ENCODE peak calls at places on chromosomes 6 and 20, in eight cellular contexts. C, L, Q, M, B, K, G and V are unnamed samples.

GRCh38 chr6:110534731-110535164 is 58.3 kb upstream of the SLC22A16 start:
- DNase-seq in C (no peak), L (peak), Q (peak), M (no peak), B (no peak), K (peak), G (no peak), V (no peak)

GRCh38 chr6:9346923-9347322 is 911.6 kb upstream of the SLC35B3 start:
- DNase-seq in C (no peak), L (no peak), Q (no peak), M (no peak), B (no peak), K (no peak), G (no peak), V (no peak)

GRCh38 chr20:19934792-19935491 is 82.2 kb upstream of the NAA20 start:
- DNase-seq in C (no peak), L (no peak), Q (no peak), M (peak), B (no peak), K (peak), G (peak), V (peak)

GRCh38 chr20:6169251-6169650 is 46.4 kb upstream of the FERMT1 start:
- DNase-seq in C (no peak), L (peak), Q (peak), M (no peak), B (no peak), K (peak), G (no peak), V (no peak)

GRCh38 chr6:167839755-167840154 is 13.0 kb downstream of the AFDN start:
- DNase-seq in C (no peak), L (no peak), Q (no peak), M (no peak), B (no peak), K (no peak), G (no peak), V (no peak)

GRCh38 chr6:167913699-167914098 is 83.8 kb upstream of the KIF25 start:
- DNase-seq in C (no peak), L (no peak), Q (no peak), M (no peak), B (no peak), K (no peak), G (no peak), V (no peak)

GRCh38 chr6:72811971-72812421 is 190.1 kb downstream of the KCNQ5 start:
- DNase-seq in C (no peak), L (peak), Q (peak), M (no peak), B (no peak), K (peak), G (no peak), V (no peak)

GRCh38 chr6:95784869-95785268 is 207.5 kb downstream of the MANEA start:
- DNase-seq in C (no peak), L (no peak), Q (no peak), M (no peak), B (no peak), K (no peak), G (no peak), V (no peak)

GRCh38 chr6:145531822-145532221 is 203.5 kb downstream of the EPM2A start:
- DNase-seq in C (no peak), L (no peak), Q (no peak), M (no peak), B (no peak), K (no peak), G (no peak), V (no peak)

GRCh38 chr6:47471911-47472310 is 5.7 kb upstream of the CD2AP start:
- DNase-seq in C (no peak), L (no peak), Q (no peak), M (no peak), B (no peak), K (no peak), G (no peak), V (no peak)

GRCh38 chr20:14210146-14210545 is 127.3 kb downstream of the FLRT3 start:
- DNase-seq in C (no peak), L (no peak), Q (no peak), M (no peak), B (no peak), K (no peak), G (no peak), V (no peak)

GRCh38 chr6:7148100-7148822 is 40.5 kb downstream of the RREB1 start:
- DNase-seq in C (no peak), L (peak), Q (peak), M (no peak), B (no peak), K (peak), G (no peak), V (no peak)

GRCh38 chr6:123838612-123839279 is 35.1 kb downstream of the NKAIN2 start:
- DNase-seq in C (no peak), L (no peak), Q (no peak), M (no peak), B (no peak), K (no peak), G (no peak), V (no peak)

GRCh38 chr6:170205534-170206316 is 85.2 kb downstream of the DLL1 start:
- DNase-seq in C (no peak), L (no peak), Q (no peak), M (no peak), B (peak), K (no peak), G (no peak), V (no peak)

GRCh38 chr20:22672191-22672590 is 87.8 kb upstream of the FOXA2 start:
- DNase-seq in C (no peak), L (no peak), Q (no peak), M (no peak), B (no peak), K (no peak), G (no peak), V (no peak)

GRCh38 chr6:11604215-11604614 is 66.7 kb downstream of the TMEM170B start:
- DNase-seq in C (no peak), L (no peak), Q (no peak), M (no peak), B (no peak), K (no peak), G (no peak), V (no peak)

GRCh38 chr6:166658115-166658791 is 31.2 kb upstream of the RPS6KA2 start:
- DNase-seq in C (no peak), L (no peak), Q (no peak), M (no peak), B (no peak), K (no peak), G (no peak), V (no peak)

GRCh38 chr6:17394192-17394611 is 807 bp downstream of the CAP2 start:
- DNase-seq in C (peak), L (peak), Q (peak), M (peak), B (peak), K (peak), G (no peak), V (no peak)

GRCh38 chr20:14477125-14477524 is 139.7 kb upstream of the FLRT3 start:
- DNase-seq in C (peak), L (peak), Q (peak), M (no peak), B (no peak), K (peak), G (no peak), V (no peak)

GRCh38 chr6:14283600-14284235 is 166.1 kb downstream of the CD83 start:
- DNase-seq in C (no peak), L (no peak), Q (peak), M (no peak), B (no peak), K (peak), G (no peak), V (no peak)

GRCh38 chr20:4511776-4512175 is 209.9 kb upstream of the PRND start:
- DNase-seq in C (no peak), L (no peak), Q (peak), M (no peak), B (no peak), K (peak), G (no peak), V (no peak)

GRCh38 chr20:36573798-36574277 is 441 bp downstream of the TGIF2 start:
- DNase-seq in C (no peak), L (no peak), Q (no peak), M (peak), B (peak), K (no peak), G (peak), V (peak)

GRCh38 chr20:8036771-8037170 is 17.2 kb upstream of the TMX4 start:
- DNase-seq in C (no peak), L (no peak), Q (no peak), M (no peak), B (no peak), K (no peak), G (no peak), V (no peak)

GRCh38 chr6:103672169-103672568 is 1187.5 kb downstream of the HACE1 start:
- DNase-seq in C (no peak), L (no peak), Q (peak), M (no peak), B (no peak), K (peak), G (no peak), V (no peak)

GRCh38 chr6:106739387-106739786 is 110.0 kb downstream of the QRSL1 start:
- DNase-seq in C (no peak), L (no peak), Q (no peak), M (no peak), B (no peak), K (peak), G (no peak), V (no peak)

GRCh38 chr20:48926816-48927215 is 5.3 kb downstream of the ARFGEF2 start:
- DNase-seq in C (no peak), L (no peak), Q (no peak), M (no peak), B (no peak), K (no peak), G (no peak), V (no peak)
- TF ChIP-seq CTCF in C (no peak), L (no peak), Q (no peak), M (no peak), B (no peak), K (no peak), G (no peak), V (no peak)

DNA sequence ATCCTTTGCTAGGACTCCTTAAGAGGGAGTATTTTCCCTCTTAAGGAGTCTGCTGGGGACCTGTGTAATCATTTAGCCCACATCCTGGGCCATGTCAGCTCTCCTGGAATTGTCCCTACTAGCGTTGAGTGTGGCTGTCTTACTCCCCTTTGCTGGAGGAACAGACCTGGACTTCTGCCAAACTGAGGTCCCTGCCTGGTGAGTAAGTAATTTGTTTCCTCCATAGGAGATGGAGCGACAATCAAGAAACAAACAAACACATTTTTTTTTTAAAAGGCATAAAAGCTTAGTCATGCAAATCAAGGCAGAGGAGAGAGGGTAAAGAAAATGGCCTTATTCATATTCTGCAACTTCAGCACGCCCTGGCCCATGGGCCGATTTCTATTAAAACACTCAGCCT is 164.8 kb upstream of the SULF2 start:
- DNase-seq in C (no peak), L (no peak), Q (peak), M (no peak), B (no peak), K (peak), G (no peak), V (no peak)
- TF ChIP-seq CTCF in C (no peak), L (no peak), Q (no peak), M (no peak), B (no peak), K (peak), G (no peak), V (no peak)

GRCh38 chr20:62327726-62328495 is 25.1 kb downstream of the ADRM1 start:
- DNase-seq in C (no peak), L (no peak), Q (no peak), M (no peak), B (no peak), K (no peak), G (no peak), V (no peak)
- TF ChIP-seq CTCF in C (no peak), L (no peak), Q (no peak), M (no peak), B (no peak), K (no peak), G (no peak), V (no peak)

GRCh38 chr20:1374246-1374645 is 18.6 kb downstream of the FKBP1A start:
- DNase-seq in C (no peak), L (peak), Q (no peak), M (no peak), B (no peak), K (no peak), G (no peak), V (no peak)
- TF ChIP-seq CTCF in C (no peak), L (peak), Q (no peak), M (no peak), B (no peak), K (peak), G (no peak), V (no peak)

GRCh38 chr20:56630086-56630493 is 984 bp downstream of the TFAP2C start:
- DNase-seq in C (peak), L (no peak), Q (peak), M (peak), B (peak), K (peak), G (peak), V (peak)
- TF ChIP-seq CTCF in C (peak), L (no peak), Q (peak), M (peak), B (peak), K (peak), G (no peak), V (no peak)

DNA sequence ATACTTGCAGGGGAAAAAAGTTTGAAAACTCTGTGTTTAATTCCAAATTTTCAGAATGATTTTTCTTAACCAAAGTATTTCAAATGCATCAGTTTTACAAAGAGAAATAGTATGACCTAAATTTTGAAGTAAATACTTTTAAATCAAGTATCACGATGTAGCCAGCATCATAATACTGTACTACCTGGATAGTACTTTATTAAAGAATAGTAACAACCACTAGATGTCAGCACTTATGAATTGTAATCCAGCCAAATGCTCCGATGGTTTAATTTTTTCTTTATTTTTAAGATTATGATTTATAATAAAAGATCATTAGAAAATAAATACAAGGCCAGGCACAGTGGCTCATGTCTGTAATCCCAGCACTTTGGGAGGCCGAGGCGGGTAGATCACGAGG is 37.2 kb upstream of the HACE1 start:
- DNase-seq in C (no peak), L (peak), Q (peak), M (no peak), B (no peak), K (peak), G (no peak), V (no peak)
- TF ChIP-seq CTCF in C (no peak), L (no peak), Q (peak), M (no peak), B (peak), K (no peak), G (no peak), V (peak)

DNA sequence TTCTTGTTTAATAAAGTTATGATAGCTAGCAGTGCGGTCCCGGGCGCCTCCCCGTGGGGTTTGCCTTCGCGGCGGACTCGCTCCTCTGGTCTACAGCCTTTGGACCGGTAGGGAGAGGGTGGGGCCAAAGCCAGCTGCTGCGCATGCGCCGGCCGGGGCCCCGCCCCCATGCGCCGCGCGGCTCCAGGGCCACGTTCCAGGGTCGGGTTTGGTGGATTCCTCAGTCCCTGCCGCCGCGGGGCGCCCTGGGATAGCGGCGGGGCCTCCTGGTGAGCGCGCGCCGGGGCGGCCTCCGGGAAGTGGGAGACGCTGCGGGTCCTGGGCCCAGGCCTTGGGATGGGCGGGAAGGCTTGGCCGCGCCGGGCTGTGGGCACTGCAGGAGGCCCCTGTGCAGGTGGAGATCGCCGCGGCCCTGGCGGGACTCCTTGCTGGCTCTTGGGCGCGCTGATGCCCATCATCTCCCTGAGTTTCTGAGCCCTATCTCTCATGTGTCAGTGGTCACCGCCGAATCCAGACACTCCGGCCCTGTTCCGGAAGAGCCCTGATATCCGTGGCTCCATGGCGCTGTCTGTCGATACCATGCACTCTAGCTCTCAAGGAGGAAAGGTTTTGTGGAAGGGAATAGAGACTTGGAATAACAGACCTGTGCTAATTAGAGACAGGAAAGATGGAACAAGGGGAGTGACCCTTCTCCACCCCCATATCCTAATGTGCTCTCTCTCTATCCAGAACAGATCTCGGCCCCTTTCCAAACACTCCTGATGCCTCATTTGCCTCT is at the start of gene VARS2:
- DNase-seq in C (no peak), L (peak), Q (peak), M (peak), B (peak), K (peak), G (peak), V (peak)
- TF ChIP-seq CTCF in C (peak), L (peak), Q (peak), M (peak), B (peak), K (peak), G (no peak), V (peak)

DNA sequence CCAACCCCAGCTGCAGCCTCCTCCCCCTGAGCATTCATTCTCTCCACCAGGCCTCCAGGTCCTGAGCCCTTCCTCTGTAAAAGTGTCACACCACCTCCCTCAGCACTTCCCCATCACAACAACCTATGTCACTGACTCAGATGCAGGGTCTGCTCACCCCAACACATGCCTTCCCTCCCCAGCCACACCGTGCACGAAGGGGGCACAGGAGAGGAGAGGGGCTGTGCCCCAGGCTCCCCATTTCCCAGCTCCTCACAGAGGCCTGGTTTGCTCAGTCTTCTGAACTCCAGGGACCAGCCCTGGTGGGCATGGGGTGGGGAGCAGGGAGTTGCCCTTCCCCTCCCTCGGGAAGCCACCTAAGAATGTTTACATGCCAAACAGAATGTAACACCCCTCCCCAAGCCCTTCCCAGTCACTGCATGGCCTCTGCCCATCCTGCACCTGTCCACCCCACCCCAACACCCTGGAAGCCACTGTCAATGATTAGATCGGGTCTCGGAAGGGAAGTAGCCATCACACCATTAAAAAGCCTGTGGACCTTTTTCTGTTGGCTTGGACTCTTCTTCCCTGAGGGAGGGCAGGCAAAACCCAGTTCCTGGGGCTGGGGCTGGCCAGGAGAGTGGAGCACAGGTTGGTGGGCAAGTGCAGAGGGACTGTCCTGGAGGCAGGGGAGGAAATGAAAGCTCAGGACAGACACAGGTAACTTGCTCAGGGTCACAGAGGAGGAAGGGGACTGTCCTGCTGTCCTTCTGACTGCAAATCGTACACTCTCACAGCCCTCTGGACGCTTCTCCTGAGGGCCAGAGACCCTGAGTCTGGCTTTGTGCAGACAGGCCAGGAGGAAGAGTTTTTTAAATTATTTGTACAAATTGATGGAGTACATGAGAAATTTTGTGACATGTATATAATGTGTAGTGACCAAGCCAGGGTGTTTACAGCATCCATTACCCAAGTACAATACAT is 10.1 kb upstream of the SLC22A7 start:
- DNase-seq in C (no peak), L (no peak), Q (no peak), M (peak), B (no peak), K (no peak), G (no peak), V (no peak)
- TF ChIP-seq CTCF in C (no peak), L (no peak), Q (no peak), M (no peak), B (no peak), K (no peak), G (no peak), V (no peak)

GRCh38 chr6:26087284-26088115 is at the start of gene HFE:
- DNase-seq in C (no peak), L (peak), Q (peak), M (peak), B (no peak), K (peak), G (peak), V (no peak)
- TF ChIP-seq CTCF in C (no peak), L (peak), Q (no peak), M (peak), B (peak), K (no peak), G (no peak), V (peak)